ENCODE peak calls at places on chromosomes 4 and X, in seven cellular contexts. K is HCT116, H is neural progenitor cell, W is IMR-90, L is H9, D is GM23248, T is mammary epithelial cell. Z is an unnamed sample.

GRCh38 chrX:73812256-73812655 is 249.3 kb downstream of the CHIC1 start:
- DNase-seq in T (peak; percentile 15), H (no peak), W (no peak), K (no peak), L (no peak), D (peak; percentile 38), Z (no peak)

GRCh38 chr4:93710101-93710846 is 118.3 kb upstream of the ATOH1 start:
- DNase-seq in D (no peak), W (no peak), T (peak; percentile 5), L (peak; percentile 56), K (peak; percentile 35), H (peak; percentile 65), Z (peak; percentile 49)

GRCh38 chr4:181582595-181582994 is 660.6 kb upstream of the TENM3 start:
- DNase-seq in K (no peak), W (no peak), L (no peak), D (no peak), H (no peak), T (no peak), Z (no peak)

GRCh38 chrX:24860140-24860539 is 155.6 kb downstream of the ARX start:
- DNase-seq in W (peak; percentile 6), K (no peak), H (no peak), T (no peak), D (peak; percentile 4), L (no peak), Z (no peak)

GRCh38 chr4:34939073-34939472 is 1305.2 kb downstream of the ARAP2 start:
- DNase-seq in H (no peak), W (no peak), L (peak; percentile 31), D (no peak), K (no peak), T (no peak), Z (no peak)

GRCh38 chrX:22109442-22109841 is 77.3 kb downstream of the PHEX start:
- DNase-seq in D (peak; percentile 65), T (peak; percentile 54), L (no peak), H (no peak), K (no peak), W (peak; percentile 55), Z (peak; percentile 31)

GRCh38 chr4:28209371-28209924 is 1348.8 kb downstream of the STIM2 start:
- DNase-seq in D (no peak), T (no peak), W (no peak), L (no peak), H (no peak), K (no peak), Z (no peak)

GRCh38 chr4:78119698-78120097 is 62.6 kb downstream of the FRAS1 start:
- DNase-seq in T (peak; percentile 56), D (peak; percentile 49), K (no peak), H (no peak), W (no peak), L (no peak), Z (no peak)

GRCh38 chr4:128510850-128511249 is 223.2 kb upstream of the PGRMC2 start:
- DNase-seq in W (no peak), L (no peak), K (no peak), T (no peak), H (no peak), D (no peak), Z (no peak)
- H3K4me2 ChIP-seq in W (no peak overlapping the region), L (no peak overlapping the region), K (no peak overlapping the region), T (no peak overlapping the region), H (no peak overlapping the region), D (no peak overlapping the region), Z (no peak overlapping the region)

GRCh38 chr4:166042510-166043055 is 169.5 kb downstream of the TLL1 start:
- DNase-seq in W (no peak), D (no peak), T (no peak), L (no peak), K (no peak), H (peak; percentile 19), Z (peak; percentile 11)
- H2AFZ ChIP-seq in W (no peak overlapping the region), D (no peak overlapping the region), T (peak overlapping the region; percentile 87), L (no peak overlapping the region), K (no peak overlapping the region), H (no peak overlapping the region), Z (peak overlapping the region; percentile 94)

GRCh38 chr4:110631582-110632505 is 9.0 kb upstream of the PITX2 start:
- DNase-seq in L (peak; percentile 90), D (peak; percentile 28), H (peak; percentile 94), K (peak; percentile 68), T (peak; percentile 56), W (peak; percentile 84), Z (peak; percentile 80)
- H3K4me2 ChIP-seq in L (peak overlapping the region; percentile 45), D (no peak overlapping the region), H (peak overlapping the region; percentile 82), K (peak overlapping the region; percentile 62), T (peak overlapping the region; percentile 88), W (peak overlapping the region; percentile 85), Z (peak overlapping the region; percentile 90)

GRCh38 chr4:99417125-99417524 is 18.0 kb downstream of the ADH7 start:
- DNase-seq in W (no peak), K (no peak), D (no peak), H (no peak), L (no peak), T (no peak), Z (no peak)
- H2AFZ ChIP-seq in W (no peak overlapping the region), K (no peak overlapping the region), D (no peak overlapping the region), H (no peak overlapping the region), L (no peak overlapping the region), T (no peak overlapping the region), Z (no peak overlapping the region)

GRCh38 chr4:173177232-173177631 is 8.6 kb downstream of the GALNT7 start:
- DNase-seq in D (no peak), T (no peak), W (no peak), H (no peak), L (no peak), K (no peak), Z (no peak)

GRCh38 chr4:173171987-173172386 is 3.4 kb downstream of the GALNT7 start:
- DNase-seq in T (no peak), D (no peak), W (no peak), L (no peak), H (no peak), K (no peak), Z (no peak)

GRCh38 chr4:173178144-173178543 is 9.5 kb downstream of the GALNT7 start:
- DNase-seq in T (no peak), D (no peak), W (no peak), H (no peak), K (no peak), L (no peak), Z (no peak)

GRCh38 chr4:173174184-173175156 is 5.9 kb downstream of the GALNT7 start:
- DNase-seq in K (no peak), D (no peak), H (no peak), L (no peak), W (no peak), T (no peak), Z (peak; percentile 10)

DNA sequence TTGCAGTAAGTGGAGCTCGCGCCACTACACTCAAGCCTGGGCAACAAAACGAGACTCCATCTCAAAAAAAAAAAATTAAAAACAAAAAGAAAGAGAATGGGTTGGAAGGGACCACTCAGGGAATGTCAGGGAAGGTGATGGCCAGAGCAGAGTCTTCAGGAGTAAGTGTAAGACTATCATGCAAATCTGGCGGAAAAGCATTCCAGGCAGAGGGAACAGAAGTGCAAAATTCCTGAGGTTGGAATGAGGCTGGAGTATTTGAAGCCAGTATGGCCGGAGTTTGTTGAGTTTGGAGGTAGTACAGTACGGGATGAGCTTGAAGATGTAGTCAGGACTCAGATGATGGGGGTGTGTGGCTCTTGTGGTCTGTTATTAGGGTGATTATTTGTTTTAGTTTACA is 7.4 kb downstream of the GALNT7 start:
- DNase-seq in T (no peak), D (no peak), L (no peak), K (no peak), H (no peak), W (no peak), Z (no peak)
- H3K4me2 ChIP-seq in T (no peak overlapping the region), D (no peak overlapping the region), L (no peak overlapping the region), K (no peak overlapping the region), H (no peak overlapping the region), W (no peak overlapping the region), Z (no peak overlapping the region)

GRCh38 chr4:55069248-55069647 is 56.1 kb downstream of the KDR start:
- DNase-seq in D (peak; percentile 67), H (no peak), T (no peak), L (no peak), W (no peak), K (no peak), Z (peak; percentile 18)

GRCh38 chr4:55074386-55074785 is 51.0 kb downstream of the KDR start:
- DNase-seq in W (no peak), T (no peak), K (no peak), L (no peak), D (no peak), H (peak; percentile 56), Z (peak; percentile 12)

GRCh38 chr4:55071951-55072350 is 53.4 kb downstream of the KDR start:
- DNase-seq in W (no peak), H (no peak), K (no peak), D (no peak), L (no peak), T (peak; percentile 44), Z (peak; percentile 87)

GRCh38 chr4:55066018-55066417 is 59.4 kb downstream of the KDR start:
- DNase-seq in H (no peak), L (no peak), T (no peak), D (no peak), W (no peak), K (no peak), Z (no peak)

DNA sequence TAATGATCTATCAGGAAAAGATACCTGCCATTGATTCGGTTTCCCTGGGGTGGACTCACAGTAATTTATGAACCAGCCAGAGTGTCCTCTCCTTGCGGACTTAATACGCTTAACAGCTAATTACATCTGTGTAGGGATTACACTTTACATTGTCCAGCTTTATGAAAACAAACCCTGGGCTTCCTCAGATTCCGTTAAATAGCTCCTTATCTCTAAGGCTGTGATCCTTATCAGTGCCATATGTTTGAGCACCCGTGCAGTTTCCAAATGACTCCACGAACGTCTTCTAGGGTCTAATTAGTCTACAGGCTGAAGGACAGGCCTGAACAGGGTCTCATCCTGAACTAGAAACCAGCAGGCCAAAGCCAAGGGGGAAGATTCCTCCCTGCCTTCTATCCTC is 56.9 kb downstream of the KDR start:
- DNase-seq in T (no peak), W (no peak), D (no peak), K (no peak), L (no peak), H (no peak), Z (no peak)
- H2AFZ ChIP-seq in T (no peak overlapping the region), W (no peak overlapping the region), D (no peak overlapping the region), K (no peak overlapping the region), L (no peak overlapping the region), H (no peak overlapping the region), Z (no peak overlapping the region)

DNA sequence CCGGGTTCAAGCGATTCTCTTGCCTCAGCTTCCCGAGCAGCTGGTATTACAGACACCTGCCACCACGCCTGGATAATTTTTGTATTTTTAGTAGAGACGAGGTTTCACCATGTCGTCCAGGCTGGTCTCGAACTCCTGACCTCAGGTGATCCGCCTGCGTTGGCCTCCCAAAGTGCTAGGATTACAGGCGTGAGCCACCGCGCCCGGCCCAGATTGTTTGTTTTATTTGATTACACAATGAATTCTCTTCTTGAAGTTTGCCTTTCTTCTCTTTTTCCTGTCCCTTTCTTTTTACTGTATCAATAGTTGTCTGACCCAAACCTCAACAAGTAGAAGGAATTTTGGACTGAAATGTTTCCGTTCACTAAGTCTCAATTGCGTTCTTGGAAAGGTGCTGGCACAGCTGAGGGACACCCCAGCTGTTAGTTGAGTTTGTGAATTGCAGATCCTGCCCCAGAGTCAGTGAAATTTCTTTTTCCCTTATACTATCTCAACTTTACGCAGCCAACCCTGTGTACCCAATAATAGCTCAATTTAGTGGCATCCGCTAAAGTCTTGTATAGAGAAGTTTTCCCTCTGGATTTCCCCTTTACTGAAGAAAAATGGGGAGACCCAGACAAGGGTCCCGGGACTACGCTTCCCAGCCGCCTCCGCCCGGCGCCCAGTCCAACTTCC is 639 bp upstream of the MTM1 start:
- DNase-seq in W (no peak), K (no peak), D (no peak), L (no peak), H (peak; percentile 19), T (no peak), Z (peak; percentile 14)
- H3K4me2 ChIP-seq in W (peak overlapping the region; percentile 63), K (peak overlapping the region; percentile 62), D (peak overlapping the region; percentile 20), L (no peak overlapping the region), H (no peak overlapping the region), T (peak overlapping the region; percentile 41), Z (peak overlapping the region; percentile 79)

Z was measured in PC-3.